ENCODE peak calls at places on chromosomes 5 and 9, in five cellular contexts. One of them, this sample, is unnamed.

GRCh38 chr9:130448035-130448624 is 3.4 kb downstream of the ASS1 start:
- DNase-seq in anterior cingulate cortex: no peak
- DNase-seq in NCI-H82: peak; percentile 86
- DNase-seq in kidney glomerular epithelial cell: no peak
- DNase-seq in brain microvascular endothelial cell: no peak
- DNase-seq in this sample: peak; percentile 38

GRCh38 chr9:114258218-114258617 is 64.7 kb upstream of the ORM1 start:
- DNase-seq in brain microvascular endothelial cell: no peak
- DNase-seq in anterior cingulate cortex: no peak
- DNase-seq in kidney glomerular epithelial cell: no peak
- DNase-seq in NCI-H82: no peak
- DNase-seq in this sample: no peak

GRCh38 chr9:85483214-85483613 is 258.5 kb downstream of the AGTPBP1 start:
- DNase-seq in anterior cingulate cortex: no peak
- DNase-seq in NCI-H82: peak; percentile 5
- DNase-seq in brain microvascular endothelial cell: no peak
- DNase-seq in kidney glomerular epithelial cell: no peak
- DNase-seq in this sample: no peak

GRCh38 chr5:8829322-8830029 is 716.4 kb downstream of the SEMA5A start:
- DNase-seq in kidney glomerular epithelial cell: peak; percentile 99
- DNase-seq in NCI-H82: no peak
- DNase-seq in anterior cingulate cortex: no peak
- DNase-seq in brain microvascular endothelial cell: peak; percentile 99
- DNase-seq in this sample: peak; percentile 94

GRCh38 chr9:21616082-21616778 is 134.1 kb upstream of the IFNE start:
- DNase-seq in NCI-H82: no peak
- DNase-seq in kidney glomerular epithelial cell: peak; percentile 93
- DNase-seq in brain microvascular endothelial cell: peak; percentile 95
- DNase-seq in anterior cingulate cortex: no peak
- DNase-seq in this sample: peak; percentile 100

GRCh38 chr5:71564884-71565283 is 22.3 kb upstream of the MCCC2 start:
- DNase-seq in kidney glomerular epithelial cell: no peak
- DNase-seq in NCI-H82: no peak
- DNase-seq in anterior cingulate cortex: no peak
- DNase-seq in brain microvascular endothelial cell: no peak
- DNase-seq in this sample: no peak

GRCh38 chr9:95007470-95007869 is 281.0 kb downstream of the AOPEP start:
- DNase-seq in brain microvascular endothelial cell: no peak
- DNase-seq in NCI-H82: no peak
- DNase-seq in kidney glomerular epithelial cell: peak; percentile 71
- DNase-seq in anterior cingulate cortex: no peak
- DNase-seq in this sample: peak; percentile 45

GRCh38 chr5:34009610-34010009 is 1.8 kb upstream of the AMACR start:
- DNase-seq in kidney glomerular epithelial cell: no peak
- DNase-seq in anterior cingulate cortex: no peak
- DNase-seq in brain microvascular endothelial cell: no peak
- DNase-seq in NCI-H82: no peak
- DNase-seq in this sample: no peak

GRCh38 chr5:112467467-112467866 is 48.4 kb upstream of the EPB41L4A start:
- DNase-seq in NCI-H82: no peak
- DNase-seq in anterior cingulate cortex: no peak
- DNase-seq in kidney glomerular epithelial cell: no peak
- DNase-seq in brain microvascular endothelial cell: no peak
- DNase-seq in this sample: no peak

GRCh38 chr5:170632985-170633234 is 129.1 kb downstream of the KCNIP1 start:
- DNase-seq in NCI-H82: no peak
- DNase-seq in kidney glomerular epithelial cell: no peak
- DNase-seq in brain microvascular endothelial cell: no peak
- DNase-seq in anterior cingulate cortex: peak; percentile 58
- DNase-seq in this sample: no peak

GRCh38 chr5:73796164-73797141 is 170.5 kb downstream of the ARHGEF28 start:
- DNase-seq in anterior cingulate cortex: no peak
- DNase-seq in NCI-H82: no peak
- DNase-seq in kidney glomerular epithelial cell: peak; percentile 98
- DNase-seq in brain microvascular endothelial cell: peak; percentile 96
- DNase-seq in this sample: peak; percentile 53

GRCh38 chr5:120447706-120448239 is 16.3 kb upstream of the PRR16 start:
- DNase-seq in anterior cingulate cortex: no peak
- DNase-seq in kidney glomerular epithelial cell: peak; percentile 2
- DNase-seq in NCI-H82: no peak
- DNase-seq in brain microvascular endothelial cell: peak; percentile 56
- DNase-seq in this sample: no peak

GRCh38 chr5:91288117-91288516 is 95.0 kb downstream of the ARRDC3 start:
- DNase-seq in NCI-H82: no peak
- DNase-seq in kidney glomerular epithelial cell: no peak
- DNase-seq in brain microvascular endothelial cell: peak; percentile 54
- DNase-seq in anterior cingulate cortex: no peak
- DNase-seq in this sample: no peak

GRCh38 chr5:41871866-41872265 is 1.6 kb upstream of the OXCT1 start:
- DNase-seq in kidney glomerular epithelial cell: peak; percentile 44
- DNase-seq in brain microvascular endothelial cell: no peak
- DNase-seq in NCI-H82: no peak
- DNase-seq in anterior cingulate cortex: no peak
- DNase-seq in this sample: peak; percentile 80

GRCh38 chr9:137221477-137222111 is 446 bp downstream of the RNF208 start:
- DNase-seq in NCI-H82: peak; percentile 23
- DNase-seq in anterior cingulate cortex: no peak
- DNase-seq in brain microvascular endothelial cell: no peak
- DNase-seq in kidney glomerular epithelial cell: no peak
- DNase-seq in this sample: no peak

GRCh38 chr5:179269781-179270543 is 75.3 kb downstream of the ADAMTS2 start:
- DNase-seq in kidney glomerular epithelial cell: no peak
- DNase-seq in brain microvascular endothelial cell: no peak
- DNase-seq in anterior cingulate cortex: no peak
- DNase-seq in NCI-H82: no peak
- DNase-seq in this sample: no peak

GRCh38 chr5:10222326-10222725 is 27.4 kb downstream of the ATPSCKMT start:
- DNase-seq in brain microvascular endothelial cell: peak; percentile 19
- DNase-seq in anterior cingulate cortex: no peak
- DNase-seq in NCI-H82: no peak
- DNase-seq in kidney glomerular epithelial cell: no peak
- DNase-seq in this sample: no peak

GRCh38 chr5:88875609-88876234 is 7.3 kb downstream of the MEF2C start:
- DNase-seq in kidney glomerular epithelial cell: no peak
- DNase-seq in NCI-H82: no peak
- DNase-seq in brain microvascular endothelial cell: peak; percentile 47
- DNase-seq in anterior cingulate cortex: no peak
- DNase-seq in this sample: peak; percentile 71

GRCh38 chr5:141779642-141780041 is 97.6 kb upstream of the ARAP3 start:
- DNase-seq in brain microvascular endothelial cell: no peak
- DNase-seq in anterior cingulate cortex: no peak
- DNase-seq in kidney glomerular epithelial cell: peak; percentile 38
- DNase-seq in NCI-H82: no peak
- DNase-seq in this sample: peak; percentile 64